ENCODE peak calls at places on chromosomes 5 and 9, in six cellular contexts. V is stimulated activated CD4-positive, alpha-beta T cell treated with anti-CD3 and anti-CD28 coated beads, Interleukin-4, amount 100 ng/mL, for 24 hours; H is NCI-H1436; X is A549; D is activated CD4-positive, alpha-beta T cell treated with anti-CD3 and anti-CD28 coated beads, Interleukin-2, amount 10 ng/mL, durations not matched to agents 7 days and 5 days; B is stimulated activated CD8-positive, alpha-beta memory T cell treated with anti-CD3 and anti-CD28 coated beads, Interleukin-15, amount 100 ng/mL, for 4 hours. Z is an unnamed sample.
A peak's percentile ranks its signal among the peaks of the same experiment; 100 is the strongest.

GRCh38 chr9:129432671-129433154 is 188.2 kb downstream of the C9orf50 start:
- DNase-seq in V (no peak), H (no peak), X (no peak), D (no peak), B (no peak), Z (no peak)

GRCh38 chr5:146025108-146025507 is 80.3 kb downstream of the PLAC8L1 start:
- DNase-seq in V (no peak), H (no peak), X (no peak), D (no peak), B (no peak), Z (no peak)

GRCh38 chr9:122222741-122223140 is 6.0 kb downstream of the LHX6 start:
- DNase-seq in V (no peak), H (no peak), X (no peak), D (no peak), B (no peak), Z (no peak)

GRCh38 chr5:149834246-149834855 is 104.2 kb downstream of the PPARGC1B start:
- DNase-seq in V (peak; percentile 59), H (peak; percentile 58), X (peak; percentile 87), D (peak; percentile 75), B (no peak), Z (peak; percentile 79)

GRCh38 chr9:20989923-20990341 is 41.5 kb downstream of the HACD4 start:
- DNase-seq in V (no peak), H (no peak), X (no peak), D (no peak), B (no peak), Z (no peak)

GRCh38 chr5:146825033-146825432 is 53.5 kb downstream of the PPP2R2B start:
- DNase-seq in V (no peak), H (no peak), X (no peak), D (peak; percentile 32), B (no peak), Z (peak; percentile 32)

GRCh38 chr5:80957031-80957761 is 3.0 kb upstream of the RASGRF2 start:
- DNase-seq in V (no peak), H (no peak), X (no peak), D (no peak), B (no peak), Z (no peak)

GRCh38 chr9:99303177-99303576 is 81.1 kb downstream of the SEC61B start:
- DNase-seq in V (no peak), H (no peak), X (no peak), D (no peak), B (no peak), Z (no peak)

GRCh38 chr5:10674096-10674495 is 86.9 kb downstream of the DAP start:
- DNase-seq in V (no peak), H (no peak), X (no peak), D (no peak), B (no peak), Z (no peak)

GRCh38 chr5:123755587-123756324 is 243.8 kb downstream of the CSNK1G3 start:
- DNase-seq in V (no peak), H (no peak), X (no peak), D (no peak), B (no peak), Z (peak; percentile 2)

GRCh38 chr5:137310051-137310730 is 188.9 kb downstream of the SPOCK1 start:
- DNase-seq in V (no peak), H (no peak), X (peak; percentile 44), D (no peak), B (no peak), Z (no peak)

GRCh38 chr9:98570663-98571440 is 137.9 kb downstream of the GABBR2 start:
- DNase-seq in V (no peak), H (no peak), X (no peak), D (peak; percentile 2), B (no peak), Z (peak; percentile 32)

Z was measured in SK-MEL-5.